ENCODE peak calls at places on chromosomes 1 and 21, in seven cellular contexts. L is heart left ventricle, J is HL-60, I is IMR-90, W is GM23248, D is lung, B is RWPE1. K is an unnamed sample.

GRCh38 chr1:244665771-244666217 is 12.9 kb downstream of the DESI2 start:
- DNase-seq in L (no peak), J (peak), I (peak), W (peak), D (no peak), B (no peak), K (no peak)

GRCh38 chr1:88799433-88799832 is 91.9 kb downstream of the GTF2B start:
- DNase-seq in L (no peak), J (peak), I (no peak), W (no peak), D (no peak), B (no peak), K (no peak)

GRCh38 chr1:160652924-160653619 is 6.2 kb upstream of the SLAMF1 start:
- DNase-seq in L (no peak), J (no peak), I (no peak), W (no peak), D (no peak), B (no peak), K (no peak)

GRCh38 chr1:3219005-3219724 is 150.2 kb downstream of the PRDM16 start:
- DNase-seq in L (peak), J (no peak), I (no peak), W (peak), D (peak), B (no peak), K (no peak)

GRCh38 chr1:88150330-88150729 is 533.7 kb upstream of the PKN2 start:
- DNase-seq in L (no peak), J (no peak), I (no peak), W (no peak), D (no peak), B (no peak), K (no peak)

GRCh38 chr1:106986603-106987002 is 69.9 kb upstream of the PRMT6 start:
- DNase-seq in L (no peak), J (no peak), I (no peak), W (no peak), D (no peak), B (no peak), K (no peak)

GRCh38 chr1:230091473-230092231 is 24.6 kb downstream of the GALNT2 start:
- DNase-seq in L (no peak), J (no peak), I (peak), W (peak), D (no peak), B (peak), K (no peak)

GRCh38 chr1:104132386-104132973 is 382.8 kb downstream of the AMY1C start:
- DNase-seq in L (no peak), J (no peak), I (peak), W (peak), D (no peak), B (peak), K (no peak)

GRCh38 chr1:207962716-207963428 is 51.9 kb upstream of the CD34 start:
- DNase-seq in L (peak), J (peak), I (no peak), W (peak), D (peak), B (no peak), K (no peak)

GRCh38 chr1:46485564-46486431 is 3.8 kb upstream of the DMBX1 start:
- DNase-seq in L (no peak), J (no peak), I (no peak), W (no peak), D (no peak), B (no peak), K (no peak)

GRCh38 chr21:26769613-26770188 is 75.5 kb downstream of the ADAMTS1 start:
- DNase-seq in L (no peak), J (no peak), I (peak), W (peak), D (no peak), B (peak), K (peak)

GRCh38 chr1:224489585-224490365 is 55.2 kb upstream of the WDR26 start:
- DNase-seq in L (no peak), J (no peak), I (no peak), W (no peak), D (no peak), B (no peak), K (no peak)

GRCh38 chr1:25695066-25695990 is 78.7 kb downstream of the MAN1C1 start:
- DNase-seq in L (peak), J (no peak), I (peak), W (peak), D (peak), B (peak), K (peak)

GRCh38 chr1:227411066-227411465 is 92.8 kb upstream of the CDC42BPA start:
- DNase-seq in L (no peak), J (no peak), I (peak), W (peak), D (no peak), B (no peak), K (no peak)

GRCh38 chr1:17009706-17010105 is 2.0 kb downstream of the ATP13A2 start:
- DNase-seq in L (no peak), J (peak), I (no peak), W (no peak), D (no peak), B (no peak), K (no peak)

GRCh38 chr1:59150537-59151386 is 146.1 kb upstream of the FGGY start:
- DNase-seq in L (peak), J (no peak), I (peak), W (peak), D (peak), B (peak), K (peak)

GRCh38 chr1:24409535-24409934 is 4.0 kb downstream of the STPG1 start:
- DNase-seq in L (no peak), J (no peak), I (peak), W (peak), D (no peak), B (peak), K (peak)

GRCh38 chr1:66564250-66564649 is 30.3 kb downstream of the SGIP1 start:
- DNase-seq in L (no peak), J (no peak), I (peak), W (peak), D (no peak), B (peak), K (peak)

GRCh38 chr21:33196956-33197374 is 32.8 kb upstream of the IFNAR2 start:
- DNase-seq in L (peak), J (peak), I (peak), W (peak), D (peak), B (peak), K (no peak)

GRCh38 chr1:46471885-46472502 is 17.6 kb upstream of the DMBX1 start:
- DNase-seq in L (no peak), J (no peak), I (no peak), W (no peak), D (no peak), B (no peak), K (no peak)

GRCh38 chr1:145871994-145872411 is 13.1 kb upstream of the PIAS3 start:
- DNase-seq in L (no peak), J (peak), I (peak), W (peak), D (no peak), B (no peak), K (no peak)

GRCh38 chr1:184322253-184322652 is 64.6 kb upstream of the C1orf21 start:
- DNase-seq in L (no peak), J (no peak), I (no peak), W (no peak), D (no peak), B (no peak), K (no peak)

GRCh38 chr1:35715568-35716002 is 3.1 kb downstream of the C1orf216 start:
- DNase-seq in L (peak), J (peak), I (peak), W (peak), D (peak), B (peak), K (peak)

GRCh38 chr1:5756434-5757176 is 235.6 kb downstream of the NPHP4 start:
- DNase-seq in L (no peak), J (no peak), I (no peak), W (no peak), D (no peak), B (no peak), K (no peak)

GRCh38 chr1:114009393-114009792 is 30.1 kb downstream of the OLFML3 start:
- DNase-seq in L (no peak), J (no peak), I (peak), W (peak), D (no peak), B (no peak), K (no peak)

GRCh38 chr1:59022199-59022598 is 238.4 kb upstream of the JUN start:
- DNase-seq in L (no peak), J (no peak), I (no peak), W (no peak), D (no peak), B (no peak), K (no peak)

GRCh38 chr1:234907585-234908457 is 220.8 kb downstream of the TOMM20 start:
- DNase-seq in L (no peak), J (no peak), I (peak), W (peak), D (no peak), B (no peak), K (peak)

GRCh38 chr1:44733365-44733764 is 2.4 kb upstream of the RNU5D-1 start:
- DNase-seq in L (no peak), J (no peak), I (peak), W (peak), D (no peak), B (no peak), K (no peak)

GRCh38 chr1:26787381-26787705 is 407 bp upstream of the PIGV start:
- DNase-seq in L (no peak), J (no peak), I (peak), W (peak), D (peak), B (peak), K (no peak)

GRCh38 chr1:97797403-97798183 is 123.2 kb downstream of the DPYD start:
- DNase-seq in L (peak), J (no peak), I (peak), W (peak), D (no peak), B (no peak), K (no peak)

GRCh38 chr1:57839067-57839466 is 415.2 kb upstream of the DAB1 start:
- DNase-seq in L (no peak), J (no peak), I (no peak), W (peak), D (no peak), B (no peak), K (no peak)

GRCh38 chr1:66360285-66360724 is 173.6 kb upstream of the SGIP1 start:
- DNase-seq in L (no peak), J (no peak), I (no peak), W (no peak), D (no peak), B (no peak), K (no peak)

GRCh38 chr1:10897321-10897980 is 101.0 kb upstream of the CASZ1 start:
- DNase-seq in L (no peak), J (no peak), I (no peak), W (peak), D (no peak), B (no peak), K (no peak)

GRCh38 chr1:213821175-213821942 is 166.4 kb upstream of the PROX1 start:
- DNase-seq in L (no peak), J (no peak), I (no peak), W (no peak), D (no peak), B (no peak), K (no peak)

GRCh38 chr1:3482590-3482899 is 28.1 kb downstream of the ARHGEF16 start:
- DNase-seq in L (no peak), J (no peak), I (no peak), W (no peak), D (no peak), B (no peak), K (no peak)

GRCh38 chr1:32396482-32396881 is 2.2 kb upstream of the BSDC1 start:
- DNase-seq in L (no peak), J (no peak), I (no peak), W (no peak), D (no peak), B (no peak), K (no peak)
- H3K27ac ChIP-seq in L (no peak), J (no peak), I (no peak), W (no peak), D (no peak), B (no peak), K (no peak)

DNA sequence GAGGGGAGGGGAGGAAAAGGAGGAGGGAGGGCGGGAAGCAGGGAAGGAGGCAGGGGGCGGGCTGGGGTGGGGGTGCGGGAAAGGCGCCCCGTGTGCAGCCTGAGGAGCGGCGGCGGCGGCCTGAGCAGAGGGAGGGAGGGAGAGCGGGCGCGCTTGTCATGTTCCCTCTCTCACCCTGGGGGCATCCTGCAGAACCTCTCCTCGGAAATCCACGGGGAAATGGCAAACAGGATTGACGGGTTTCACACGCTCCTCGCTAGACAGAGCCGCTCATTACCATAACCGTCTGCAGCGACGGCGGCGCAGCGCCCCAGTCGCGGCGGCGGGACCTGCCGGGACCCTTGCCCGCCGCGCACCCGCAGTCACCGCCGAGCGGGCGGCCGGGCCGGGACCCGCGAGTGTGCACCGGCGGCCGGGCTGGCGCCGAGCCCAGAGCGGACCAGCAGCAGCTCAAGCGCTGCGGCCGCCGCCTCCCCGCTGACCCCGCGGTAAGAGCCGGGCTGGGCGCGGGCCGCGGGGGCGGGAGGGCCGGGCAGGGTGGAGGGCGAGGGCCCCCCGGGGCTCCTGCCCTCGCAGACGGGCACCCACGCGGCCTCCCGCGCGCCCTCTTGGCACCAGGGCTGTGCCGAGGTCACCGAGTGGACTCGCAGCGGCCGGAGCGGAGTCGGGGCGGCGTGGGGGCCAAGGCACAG is at the start of gene SERTAD4:
- DNase-seq in L (peak), J (no peak), I (no peak), W (peak), D (peak), B (peak), K (no peak)
- H3K27ac ChIP-seq in L (peak), J (no peak), I (peak), W (no peak), D (peak), B (peak), K (peak)

GRCh38 chr1:240098534-240098933 is 6.9 kb downstream of the FMN2 start:
- DNase-seq in L (no peak), J (no peak), I (no peak), W (no peak), D (no peak), B (no peak), K (no peak)

GRCh38 chr1:240099329-240099728 is 7.6 kb downstream of the FMN2 start:
- DNase-seq in L (no peak), J (no peak), I (no peak), W (peak), D (no peak), B (no peak), K (no peak)

GRCh38 chr1:240101306-240101705 is 9.6 kb downstream of the FMN2 start:
- DNase-seq in L (no peak), J (no peak), I (no peak), W (no peak), D (no peak), B (no peak), K (no peak)

GRCh38 chr1:240100351-240100750 is 8.7 kb downstream of the FMN2 start:
- DNase-seq in L (no peak), J (no peak), I (peak), W (peak), D (no peak), B (no peak), K (no peak)

DNA sequence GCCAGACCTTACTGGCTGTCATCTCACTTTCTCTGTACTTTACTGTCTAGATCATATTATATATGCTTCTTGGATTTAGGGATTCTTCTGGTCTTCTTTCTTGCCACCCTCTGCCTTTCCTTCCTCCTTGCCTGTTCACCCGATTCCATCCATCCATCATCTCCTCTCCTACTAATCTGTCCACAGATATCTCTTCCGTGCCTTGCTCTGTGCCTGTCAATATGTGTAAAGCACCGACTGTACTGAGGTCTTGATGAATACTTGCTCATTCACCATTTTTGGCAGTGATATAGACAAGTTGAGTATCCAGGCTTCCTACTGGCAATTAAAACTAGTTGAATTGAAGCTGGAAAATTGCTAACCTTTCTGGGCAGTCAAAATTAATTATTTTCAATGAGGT is 8.1 kb downstream of the FMN2 start:
- DNase-seq in L (no peak), J (no peak), I (no peak), W (peak), D (no peak), B (no peak), K (no peak)
- H3K27ac ChIP-seq in L (no peak), J (no peak), I (no peak), W (peak), D (no peak), B (no peak), K (no peak)

GRCh38 chr1:15734296-15734695 is 1.8 kb upstream of the SLC25A34 start:
- DNase-seq in L (no peak), J (no peak), I (no peak), W (no peak), D (no peak), B (no peak), K (no peak)

GRCh38 chr1:15736035-15736665 is at the start of gene SLC25A34:
- DNase-seq in L (peak), J (no peak), I (no peak), W (no peak), D (peak), B (no peak), K (no peak)

GRCh38 chr1:15734901-15735300 is 1.2 kb upstream of the SLC25A34 start:
- DNase-seq in L (no peak), J (no peak), I (no peak), W (no peak), D (no peak), B (no peak), K (no peak)

GRCh38 chr1:15736666-15737229 is 690 bp downstream of the SLC25A34 start:
- DNase-seq in L (no peak), J (no peak), I (no peak), W (no peak), D (no peak), B (no peak), K (no peak)

DNA sequence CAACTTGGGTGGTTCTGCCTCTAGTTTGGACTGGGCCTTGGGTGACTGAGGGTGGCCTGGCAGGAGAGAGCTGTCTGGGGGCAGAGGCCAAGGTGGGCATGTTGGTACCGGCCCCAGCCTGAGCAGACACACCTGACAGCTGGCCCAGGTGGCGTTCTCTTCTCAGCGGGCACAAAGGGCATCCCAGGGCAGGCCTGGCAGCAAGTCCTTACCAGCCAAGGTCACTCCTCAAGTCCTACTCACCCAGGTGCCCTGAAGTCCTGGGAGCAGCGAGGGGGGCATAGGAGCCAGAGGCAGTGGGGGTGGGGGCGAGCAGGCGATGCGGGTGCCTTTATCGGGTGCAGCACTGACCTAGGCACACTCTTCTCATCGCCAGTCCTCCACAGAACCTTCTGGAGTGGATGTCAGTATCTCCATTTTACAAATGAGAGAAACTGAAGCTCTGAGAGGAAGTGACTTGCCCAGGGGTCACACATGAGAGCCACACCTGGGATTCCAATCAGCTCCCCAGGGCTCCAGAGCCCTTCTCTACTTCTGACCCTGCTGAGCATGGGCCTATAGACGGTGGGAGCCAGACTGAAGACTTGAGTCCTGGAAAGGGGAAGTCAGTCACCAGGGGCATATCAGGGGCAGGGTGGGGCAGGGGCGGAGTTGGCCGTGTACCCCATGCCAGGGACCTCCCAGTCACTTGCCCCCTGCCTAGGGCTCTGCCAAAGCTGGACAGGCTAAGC is 589 bp upstream of the SLC25A34 start:
- DNase-seq in L (no peak), J (no peak), I (no peak), W (no peak), D (no peak), B (no peak), K (no peak)
- H3K27ac ChIP-seq in L (peak), J (no peak), I (no peak), W (no peak), D (peak), B (peak), K (no peak)

GRCh38 chr1:163278602-163279001 is 43.2 kb upstream of the NUF2 start:
- DNase-seq in L (no peak), J (no peak), I (no peak), W (no peak), D (no peak), B (no peak), K (no peak)
- H3K27ac ChIP-seq in L (no peak), J (no peak), I (no peak), W (no peak), D (no peak), B (no peak), K (no peak)

DNA sequence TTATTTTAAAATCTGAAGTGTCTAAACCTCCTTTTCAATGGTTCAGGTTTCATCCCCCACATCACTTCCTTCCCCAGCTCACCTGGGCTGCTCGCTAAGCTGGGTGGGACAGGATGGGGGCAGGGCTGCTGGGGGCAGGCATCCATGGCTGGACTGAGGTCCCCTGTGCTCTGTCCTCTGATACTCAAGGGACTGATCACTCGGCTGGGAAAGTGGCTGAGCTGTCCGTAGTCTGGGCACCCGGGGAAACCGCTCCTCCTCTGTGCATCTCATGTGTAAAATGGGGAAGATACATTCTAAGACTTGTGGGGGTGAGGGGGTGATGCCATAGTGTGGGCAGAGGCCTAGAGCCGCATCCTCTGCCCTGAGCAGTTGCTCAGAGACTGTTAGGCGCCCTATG is 411.2 kb downstream of the MATN1 start:
- DNase-seq in L (no peak), J (no peak), I (no peak), W (no peak), D (no peak), B (no peak), K (no peak)
- H3K27ac ChIP-seq in L (no peak), J (no peak), I (no peak), W (no peak), D (no peak), B (no peak), K (no peak)

DNA sequence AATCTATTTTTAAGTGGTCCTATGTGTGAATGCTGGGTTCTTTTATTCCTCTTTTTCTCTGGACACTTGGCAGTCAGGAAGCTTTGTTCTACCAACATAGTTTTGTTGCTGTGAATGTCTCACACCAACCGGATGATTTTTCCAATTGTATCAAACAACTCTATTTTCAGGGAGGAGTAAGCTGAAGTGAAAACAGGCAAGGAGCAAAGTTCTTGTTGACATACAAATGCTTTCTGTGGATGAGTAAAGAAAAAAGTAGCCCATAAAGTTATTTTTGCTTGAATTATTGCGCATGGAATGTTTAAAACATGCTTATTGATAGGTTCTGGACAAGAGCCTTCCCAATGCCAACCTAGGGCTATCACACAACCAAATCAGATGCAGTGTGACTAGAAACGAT is 4.4 kb downstream of the IER5 start:
- DNase-seq in L (no peak), J (no peak), I (no peak), W (no peak), D (no peak), B (no peak), K (no peak)
- H3K27ac ChIP-seq in L (no peak), J (no peak), I (no peak), W (peak), D (no peak), B (no peak), K (no peak)

GRCh38 chr1:109927908-109928307 is 17.3 kb downstream of the CSF1 start:
- DNase-seq in L (peak), J (no peak), I (peak), W (peak), D (peak), B (no peak), K (no peak)
- H3K27ac ChIP-seq in L (peak), J (no peak), I (no peak), W (peak), D (peak), B (peak), K (peak)